ENCODE peak calls at places on chromosomes 6 and 20, in six cellular contexts. U is lung, R is IMR-90, W is progenitor cell of endocrine pancreas, E is AG04450, N is fibroblast of mammary gland. A is an unnamed sample.
A peak's percentile ranks its signal among the peaks of the same experiment; 100 is the strongest.

GRCh38 chr6:160965893-160966292 is 25.7 kb upstream of the MAP3K4 start:
- DNase-seq in U (no peak), R (no peak), W (no peak), E (no peak), N (no peak), A (no peak)

GRCh38 chr6:3057063-3057462 is 11.2 kb upstream of the RIPK1 start:
- DNase-seq in U (no peak), R (no peak), W (no peak), E (no peak), N (no peak), A (no peak)

GRCh38 chr20:61839912-61840441 is 225.7 kb downstream of the TAF4 start:
- DNase-seq in U (no peak), R (no peak), W (no peak), E (no peak), N (no peak), A (no peak)

GRCh38 chr6:5536644-5537043 is 275.3 kb downstream of the FARS2 start:
- DNase-seq in U (no peak), R (no peak), W (no peak), E (no peak), N (peak; percentile 4), A (no peak)

GRCh38 chr6:56040875-56041274 is 165.5 kb upstream of the BMP5 start:
- DNase-seq in U (no peak), R (peak; percentile 28), W (no peak), E (no peak), N (peak; percentile 35), A (no peak)

GRCh38 chr6:80282913-80283554 is 176.6 kb downstream of the BCKDHB start:
- DNase-seq in U (no peak), R (no peak), W (no peak), E (no peak), N (no peak), A (no peak)

GRCh38 chr6:46651006-46651405 is 1.6 kb downstream of the CYP39A1 start:
- DNase-seq in U (no peak), R (peak; percentile 2), W (no peak), E (no peak), N (peak; percentile 7), A (no peak)

GRCh38 chr20:11822116-11822794 is 95.4 kb upstream of the BTBD3 start:
- DNase-seq in U (no peak), R (peak; percentile 17), W (no peak), E (no peak), N (no peak), A (no peak)

GRCh38 chr6:129621252-129621651 is 88.7 kb downstream of the ARHGAP18 start:
- DNase-seq in U (no peak), R (no peak), W (no peak), E (no peak), N (peak; percentile 41), A (no peak)

GRCh38 chr6:20220345-20220744 is 8.1 kb upstream of the MBOAT1 start:
- DNase-seq in U (no peak), R (no peak), W (no peak), E (no peak), N (no peak), A (no peak)

GRCh38 chr6:16002332-16003196 is 126.3 kb upstream of the MYLIP start:
- DNase-seq in U (no peak), R (no peak), W (no peak), E (no peak), N (no peak), A (no peak)

GRCh38 chr20:50488236-50488806 is 21.9 kb upstream of the PTPN1 start:
- DNase-seq in U (no peak), R (no peak), W (no peak), E (no peak), N (no peak), A (no peak)

GRCh38 chr6:37232430-37233017 is 25.0 kb upstream of the TBC1D22B start:
- DNase-seq in U (no peak), R (no peak), W (no peak), E (no peak), N (no peak), A (no peak)

GRCh38 chr6:96157018-96157565 is 141.3 kb downstream of the FUT9 start:
- DNase-seq in U (no peak), R (no peak), W (no peak), E (no peak), N (no peak), A (no peak)

GRCh38 chr20:58891686-58892125 is 39.2 kb downstream of the GNAS start:
- DNase-seq in U (no peak), R (no peak), W (no peak), E (no peak), N (peak; percentile 33), A (no peak)

GRCh38 chr6:15672291-15672690 is 9.5 kb upstream of the DTNBP1 start:
- DNase-seq in U (no peak), R (no peak), W (no peak), E (no peak), N (no peak), A (no peak)

GRCh38 chr6:15441215-15441868 is 195.5 kb downstream of the JARID2 start:
- DNase-seq in U (peak; percentile 55), R (peak; percentile 78), W (no peak), E (no peak), N (peak; percentile 83), A (no peak)

GRCh38 chr6:156269751-156270369 is 507.3 kb upstream of the ARID1B start:
- DNase-seq in U (no peak), R (no peak), W (no peak), E (no peak), N (no peak), A (no peak)

GRCh38 chr6:137001287-137001976 is 43.3 kb downstream of the IL20RA start:
- DNase-seq in U (no peak), R (no peak), W (no peak), E (no peak), N (no peak), A (no peak)

GRCh38 chr6:33794910-33795615 is 6.1 kb upstream of the LEMD2 start:
- DNase-seq in U (no peak), R (no peak), W (no peak), E (no peak), N (no peak), A (no peak)
- TF ChIP-seq CTCF in U (no peak), R (no peak), W (no peak), E (no peak), N (no peak), A (no peak)

GRCh38 chr6:1044040-1044836 is 267.7 kb upstream of the FOXQ1 start:
- DNase-seq in U (no peak), R (no peak), W (no peak), E (no peak), N (no peak), A (no peak)
- TF ChIP-seq CTCF in U (no peak), R (no peak), W (no peak), E (no peak), N (no peak), A (no peak)

DNA sequence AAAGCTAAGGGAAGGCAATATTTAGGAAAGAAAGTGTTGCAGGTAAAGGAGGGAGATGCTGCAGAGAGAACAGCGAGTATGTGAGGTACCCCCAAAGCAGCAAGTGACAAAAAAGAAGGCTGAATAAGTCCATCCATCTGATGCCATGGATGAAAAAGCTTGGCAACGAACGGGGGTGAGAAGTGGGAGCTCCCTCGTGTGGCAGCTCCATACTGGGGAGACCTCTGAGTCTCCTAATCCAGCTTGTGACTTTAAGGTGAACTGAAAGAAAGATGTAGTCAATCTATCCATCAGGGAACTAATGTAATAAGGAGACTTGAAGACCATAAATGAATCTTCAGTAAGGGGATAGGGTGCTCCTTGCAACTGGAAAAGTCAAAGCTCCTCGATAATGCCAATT is 156.6 kb downstream of the OTOR start:
- DNase-seq in U (no peak), R (no peak), W (no peak), E (no peak), N (no peak), A (no peak)
- TF ChIP-seq CTCF in U (no peak), R (no peak), W (no peak), E (peak; percentile 15), N (no peak), A (no peak)

GRCh38 chr20:46304361-46304760 is 3.9 kb downstream of the CDH22 start:
- DNase-seq in U (no peak), R (peak; percentile 51), W (no peak), E (no peak), N (no peak), A (no peak)

GRCh38 chr20:46304852-46305251 is 3.4 kb downstream of the CDH22 start:
- DNase-seq in U (no peak), R (no peak), W (no peak), E (no peak), N (no peak), A (no peak)

GRCh38 chr20:46306743-46307138 is 1.6 kb downstream of the CDH22 start:
- DNase-seq in U (no peak), R (no peak), W (no peak), E (no peak), N (no peak), A (no peak)

GRCh38 chr20:46305973-46306360 is 2.3 kb downstream of the CDH22 start:
- DNase-seq in U (no peak), R (no peak), W (no peak), E (no peak), N (no peak), A (no peak)

DNA sequence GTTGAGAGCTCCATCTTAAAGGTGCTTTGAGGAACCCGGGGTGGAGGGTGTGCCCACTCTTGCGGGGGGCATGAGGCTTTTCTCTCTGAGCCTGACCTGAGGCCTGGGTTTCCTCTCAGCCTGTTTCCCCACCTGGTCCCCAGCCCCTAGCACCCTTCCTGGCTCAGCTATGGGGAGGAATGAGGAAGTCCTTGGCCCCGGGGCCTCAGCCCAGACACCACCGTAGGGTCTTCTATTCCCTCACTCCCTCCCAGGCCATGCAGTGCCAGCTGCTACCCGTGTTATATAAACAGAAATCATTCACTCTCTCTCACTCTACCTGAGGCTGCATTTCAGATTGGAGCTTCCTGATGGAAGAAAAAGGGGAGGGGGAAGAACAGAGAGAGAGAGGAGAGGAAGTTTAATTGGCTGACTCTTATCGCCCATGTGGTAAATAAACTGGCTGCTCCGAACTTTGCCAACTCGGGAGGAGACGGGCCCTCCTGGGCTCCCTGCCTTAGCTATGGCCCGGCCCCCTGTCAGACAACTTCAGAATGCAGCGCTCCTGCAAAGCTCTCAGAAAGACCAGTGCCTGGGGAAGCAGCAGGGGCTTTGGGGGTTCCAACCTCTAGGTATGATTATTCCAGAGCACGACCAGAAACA is 2.8 kb downstream of the CDH22 start:
- DNase-seq in U (no peak), R (no peak), W (no peak), E (no peak), N (no peak), A (no peak)
- TF ChIP-seq CTCF in U (no peak), R (no peak), W (no peak), E (no peak), N (no peak), A (no peak)

DNA sequence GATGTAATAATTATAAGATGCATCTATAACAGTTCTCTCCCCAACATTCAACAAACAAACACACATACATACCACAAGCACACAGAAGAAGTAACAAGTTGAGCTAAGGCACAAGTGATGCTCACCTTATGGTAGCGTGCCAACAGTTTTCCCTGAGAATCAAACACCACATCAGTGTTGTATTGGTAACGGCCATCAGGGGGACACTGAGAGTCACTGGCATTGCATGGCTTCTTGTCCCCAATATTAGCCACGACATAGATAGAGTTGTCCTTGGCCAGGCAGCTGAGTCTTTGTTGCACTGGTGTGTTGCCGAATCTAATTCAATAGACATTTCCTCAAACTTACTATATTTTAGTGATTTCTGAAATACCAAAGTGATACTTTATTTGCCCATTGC is 14.8 kb upstream of the VNN1 start:
- DNase-seq in U (no peak), R (no peak), W (no peak), E (no peak), N (no peak), A (no peak)
- TF ChIP-seq CTCF in U (no peak), R (no peak), W (peak; percentile 25), E (no peak), N (no peak), A (no peak)

A was measured in D721Med.